ENCODE peak calls at places on chromosome 2, in five cellular contexts. Q is choroid plexus epithelial cell, K is colonic mucosa, W is astrocyte of the spinal cord, F is brain microvascular endothelial cell. N is an unnamed sample.

GRCh38 chr2:12048551-12048950 is 302.1 kb downstream of the LPIN1 start:
- DNase-seq in W (no peak), K (no peak), Q (no peak), F (no peak), N (no peak)

GRCh38 chr2:228355897-228356296 is 174.4 kb upstream of the SPHKAP start:
- DNase-seq in W (no peak), Q (no peak), F (no peak), K (no peak), N (no peak)

GRCh38 chr2:181613241-181613640 is 43.7 kb downstream of the CERKL start:
- DNase-seq in F (no peak), W (no peak), K (no peak), Q (no peak), N (no peak)

GRCh38 chr2:197911667-197912066 is 107.3 kb downstream of the PLCL1 start:
- DNase-seq in F (no peak), W (no peak), Q (no peak), K (no peak), N (no peak)

GRCh38 chr2:24015562-24016375 is 5.9 kb downstream of the MFSD2B start:
- DNase-seq in W (peak), Q (peak), K (no peak), F (peak), N (peak)

GRCh38 chr2:240689975-240690374 is 1.7 kb upstream of the AQP12A start:
- DNase-seq in W (no peak), F (no peak), K (no peak), Q (no peak), N (no peak)

GRCh38 chr2:85564144-85564563 is 2.9 kb upstream of the GGCX start:
- DNase-seq in Q (no peak), F (no peak), K (no peak), W (no peak), N (no peak)

GRCh38 chr2:143259368-143259958 is 130.2 kb downstream of the ARHGAP15 start:
- DNase-seq in W (peak), F (peak), Q (peak), K (peak), N (peak)

DNA sequence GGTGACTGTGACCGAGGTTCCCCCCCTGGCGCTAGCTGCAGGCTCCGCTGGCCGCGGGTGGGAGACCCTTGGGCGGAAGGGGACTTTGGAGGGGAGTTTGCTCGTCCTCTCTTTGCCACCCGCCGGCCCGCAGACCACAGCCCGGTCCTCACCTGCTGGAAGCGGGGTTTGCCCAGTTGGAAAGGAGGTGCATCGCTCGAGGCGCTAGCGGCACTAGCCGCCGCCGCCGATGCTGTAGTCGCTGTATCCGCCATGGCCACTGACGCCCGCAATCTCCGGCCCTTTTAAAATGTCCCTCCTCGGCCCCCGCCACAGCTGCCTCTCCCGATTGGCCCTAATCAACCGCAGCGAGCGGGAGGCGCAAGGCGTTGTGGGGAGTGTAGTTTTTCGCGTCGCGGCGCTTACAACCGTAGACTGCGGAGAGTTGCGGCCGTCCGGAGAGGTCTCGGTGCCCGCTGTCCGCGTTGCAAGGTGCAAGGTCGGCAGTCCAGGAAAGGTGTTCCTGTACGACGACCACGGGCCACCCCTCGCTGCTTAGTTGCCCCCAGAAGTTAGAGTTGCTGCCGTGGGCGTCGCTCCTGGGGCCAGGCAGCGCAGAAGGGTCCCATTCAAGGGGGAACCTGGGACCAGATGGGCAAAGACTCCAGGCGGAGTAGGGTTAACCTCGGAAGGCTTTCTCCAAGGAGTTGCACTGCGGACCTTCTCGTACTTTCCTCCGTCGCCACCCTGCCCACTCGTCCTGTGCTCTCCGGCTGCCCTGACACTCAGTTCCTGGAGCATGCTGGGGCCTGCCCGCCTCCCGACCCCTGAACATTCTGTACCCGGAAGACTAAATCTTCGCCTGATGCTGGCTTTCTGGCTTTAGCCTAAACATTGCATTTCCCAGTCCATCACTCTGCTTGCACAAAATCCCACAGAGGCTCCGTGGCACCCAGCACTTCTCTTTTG is at the start of gene SFXN5:
- DNase-seq in F (peak), Q (peak), K (peak), W (peak), N (no peak)
- TF ChIP-seq CTCF in F (peak), Q (peak), K (no peak), W (peak), N (no peak)

DNA sequence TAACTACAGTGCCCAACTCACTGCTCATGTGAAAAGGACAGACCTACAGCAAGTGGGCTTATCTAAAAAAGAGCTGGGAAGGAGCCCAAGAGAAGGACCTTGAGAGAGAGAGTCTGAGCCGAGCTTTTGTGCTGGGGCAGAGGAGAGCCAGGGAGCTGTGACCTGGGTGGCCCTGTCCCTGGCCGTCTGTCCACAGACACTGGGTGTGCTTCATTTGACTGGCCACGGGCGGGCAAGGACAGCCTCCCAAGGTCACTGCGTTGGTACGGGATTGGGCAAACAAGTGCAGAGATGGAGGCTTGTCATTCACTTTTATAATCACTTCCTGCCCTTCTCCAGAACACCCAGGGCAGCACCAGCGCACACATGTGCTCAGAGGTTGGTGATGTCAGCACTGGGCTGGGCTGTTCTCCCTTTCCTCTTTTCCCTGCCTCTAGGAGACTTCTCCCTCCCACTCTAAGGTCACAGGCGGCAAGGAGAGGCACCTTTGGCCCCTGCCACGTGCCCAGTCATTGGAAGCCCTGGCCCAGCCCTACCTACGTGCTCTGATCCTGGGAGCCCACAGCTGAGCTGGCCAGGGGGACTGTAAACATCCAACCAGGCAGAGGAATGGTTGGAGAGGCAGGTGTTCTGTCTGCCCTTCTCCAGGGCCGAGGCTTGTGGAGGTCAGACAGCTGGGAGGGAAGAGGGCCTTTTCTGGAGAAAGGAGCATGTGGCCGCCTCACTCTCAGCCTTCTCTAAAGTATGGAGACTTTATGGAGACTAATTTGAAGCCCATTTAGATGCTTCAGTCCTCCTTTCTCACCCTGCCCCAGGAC is 6.4 kb upstream of the PSD4 start:
- DNase-seq in K (peak), F (no peak), Q (no peak), W (no peak), N (no peak)
- H3K4me3 ChIP-seq in K (no peak), F (no peak), Q (no peak), W (no peak), N (no peak)

DNA sequence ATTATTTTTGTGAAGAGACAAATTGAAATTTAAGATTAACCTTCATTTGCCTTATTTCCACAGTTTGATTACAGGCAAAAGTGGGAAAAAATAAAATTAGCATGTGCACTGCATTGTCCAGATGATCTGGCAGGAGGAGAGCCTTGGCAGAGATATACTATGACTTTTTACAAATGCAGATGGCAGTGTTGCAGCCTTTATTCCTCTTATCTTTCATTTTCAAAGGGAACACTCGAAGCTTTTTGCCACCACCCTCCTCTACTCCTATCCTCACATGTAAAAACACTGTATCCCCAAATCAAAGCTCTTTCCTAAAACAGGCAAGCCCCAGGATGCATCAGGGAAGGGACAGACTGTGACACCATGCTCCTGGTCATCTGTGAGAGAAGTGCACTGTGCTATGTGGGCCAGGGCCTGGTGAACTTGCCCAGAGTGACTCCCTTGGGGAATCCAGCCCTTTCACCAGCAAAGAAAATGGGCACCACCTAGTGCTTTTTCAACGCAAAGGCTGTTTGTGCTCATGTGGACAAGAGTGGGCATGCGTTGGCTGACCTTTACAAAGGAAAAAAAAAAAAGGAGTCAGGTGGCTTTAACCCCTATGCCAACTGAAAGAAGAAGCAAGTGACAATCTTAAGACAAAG is 74.7 kb upstream of the ETAA1 start:
- DNase-seq in K (peak), F (peak), Q (peak), W (peak), N (peak)
- TF ChIP-seq CTCF in K (no peak), F (peak), Q (peak), W (peak), N (peak)

GRCh38 chr2:39772086-39772811 is 6.8 kb downstream of the THUMPD2 start:
- DNase-seq in Q (peak), W (peak), K (no peak), F (peak), N (no peak)

GRCh38 chr2:39778233-39778632 is 825 bp downstream of the THUMPD2 start:
- DNase-seq in W (no peak), Q (no peak), K (no peak), F (no peak), N (no peak)

GRCh38 chr2:39772812-39773152 is 6.3 kb downstream of the THUMPD2 start:
- DNase-seq in F (no peak), K (no peak), W (no peak), Q (no peak), N (no peak)
- H3K4me3 ChIP-seq in F (no peak), K (no peak), W (no peak), Q (no peak), N (no peak)

GRCh38 chr2:234818937-234819336 is 132.9 kb upstream of the SH3BP4 start:
- DNase-seq in W (no peak), Q (no peak), K (no peak), F (no peak), N (no peak)
- TF ChIP-seq CTCF in W (peak), Q (peak), K (no peak), F (peak), N (no peak)

GRCh38 chr2:122622896-122623295 is 867.4 kb downstream of the TSN start:
- DNase-seq in K (no peak), F (no peak), W (no peak), Q (no peak), N (no peak)
- H3K4me3 ChIP-seq in K (no peak), F (no peak), W (no peak), Q (no peak), N (no peak)

DNA sequence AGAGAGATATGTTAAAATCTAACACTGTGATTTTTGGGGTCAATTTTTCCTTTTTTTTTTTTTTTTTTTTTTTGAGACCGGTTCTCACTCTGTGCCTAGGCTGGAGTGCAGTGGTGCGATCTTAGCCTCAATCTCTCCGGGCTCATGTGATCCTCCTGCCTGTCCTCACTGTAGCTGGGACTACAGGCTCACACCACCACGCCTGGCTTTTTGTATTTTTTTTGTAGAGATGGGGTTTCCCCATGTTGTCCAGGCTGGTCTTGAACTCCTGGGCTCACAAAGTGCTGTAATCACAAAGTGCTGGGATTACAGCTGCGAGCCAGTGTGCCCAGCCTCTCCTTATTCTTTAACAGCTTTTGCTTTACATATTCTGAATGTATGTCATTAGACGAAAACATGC is 2.9 kb upstream of the HAAO start:
- DNase-seq in W (no peak), K (no peak), Q (no peak), F (no peak), N (no peak)
- TF ChIP-seq CTCF in W (no peak), K (no peak), Q (no peak), F (no peak), N (no peak)

GRCh38 chr2:98346259-98347236 is at the start of gene CNGA3:
- DNase-seq in K (no peak), Q (peak), W (peak), F (no peak), N (no peak)
- H3K4me3 ChIP-seq in K (peak), Q (peak), W (peak), F (peak), N (no peak)